ENCODE peak calls at places on chromosome 10, in seven cellular contexts. G is endodermal cell, Q is heart left ventricle, B is esophagus squamous epithelium, J is colonic mucosa, A is PC-3, P is SJSA1. I is an unnamed sample.

GRCh38 chr10:5488272-5489161 is 10.9 kb downstream of the CALML5 start:
- DNase-seq in G (peak), Q (no peak), B (no peak), J (peak), A (peak), P (no peak), I (no peak)

GRCh38 chr10:58754419-58755180 is 241.9 kb downstream of the BICC1 start:
- DNase-seq in G (no peak), Q (no peak), B (no peak), J (no peak), A (no peak), P (peak), I (no peak)

GRCh38 chr10:12419279-12419847 is 70.0 kb downstream of the CAMK1D start:
- DNase-seq in G (no peak), Q (peak), B (no peak), J (no peak), A (peak), P (peak), I (no peak)

GRCh38 chr10:70404906-70405824 is 1.2 kb downstream of the EIF4EBP2 start:
- DNase-seq in G (peak), Q (peak), B (no peak), J (peak), A (peak), P (peak), I (peak)

GRCh38 chr10:113854019-113854756 is at the start of the genes DCLRE1A and NHLRC2:
- DNase-seq in G (peak), Q (peak), B (peak), J (peak), A (peak), P (peak), I (peak)

GRCh38 chr10:18140149-18140956 is at the start of gene CACNB2:
- DNase-seq in G (peak), Q (peak), B (no peak), J (peak), A (peak), P (no peak), I (peak)

GRCh38 chr10:14507156-14507555 is 176.4 kb upstream of the FRMD4A start:
- DNase-seq in G (no peak), Q (no peak), B (no peak), J (no peak), A (no peak), P (no peak), I (no peak)

GRCh38 chr10:99908512-99908911 is 101.2 kb downstream of the DNMBP start:
- DNase-seq in G (no peak), Q (no peak), B (no peak), J (no peak), A (no peak), P (no peak), I (no peak)

GRCh38 chr10:132194726-132195125 is 8.0 kb downstream of the DPYSL4 start:
- DNase-seq in G (no peak), Q (no peak), B (no peak), J (no peak), A (no peak), P (no peak), I (no peak)

GRCh38 chr10:117542706-117543244 is at the start of gene EMX2:
- DNase-seq in G (no peak), Q (no peak), B (no peak), J (no peak), A (no peak), P (no peak), I (no peak)

GRCh38 chr10:49655099-49655498 is 24.4 kb upstream of the C10orf53 start:
- DNase-seq in G (peak), Q (no peak), B (no peak), J (no peak), A (no peak), P (no peak), I (no peak)

GRCh38 chr10:133151528-133151927 is 8.5 kb upstream of the KNDC1 start:
- DNase-seq in G (peak), Q (no peak), B (no peak), J (no peak), A (no peak), P (no peak), I (no peak)

GRCh38 chr10:86203162-86203905 is 163.3 kb downstream of the GRID1 start:
- DNase-seq in G (peak), Q (no peak), B (no peak), J (no peak), A (peak), P (no peak), I (peak)

GRCh38 chr10:22321831-22322662 is 1.1 kb downstream of the BMI1 start:
- DNase-seq in G (peak), Q (no peak), B (no peak), J (peak), A (no peak), P (peak), I (no peak)

GRCh38 chr10:97000487-97001182 is 168.5 kb downstream of the LCOR start:
- DNase-seq in G (peak), Q (no peak), B (no peak), J (no peak), A (peak), P (no peak), I (no peak)

GRCh38 chr10:55215699-55216098 is 414.7 kb upstream of the PCDH15 start:
- DNase-seq in G (no peak), Q (no peak), B (no peak), J (no peak), A (no peak), P (no peak), I (no peak)

GRCh38 chr10:100006241-100006886 is 3.4 kb downstream of the DNMBP start:
- DNase-seq in G (no peak), Q (no peak), B (no peak), J (no peak), A (peak), P (peak), I (no peak)

GRCh38 chr10:73902351-73902750 is 8.6 kb upstream of the PLAU start:
- DNase-seq in G (no peak), Q (no peak), B (no peak), J (no peak), A (no peak), P (no peak), I (no peak)

GRCh38 chr10:59216178-59216869 is 39.9 kb downstream of the PHYHIPL start:
- DNase-seq in G (no peak), Q (no peak), B (no peak), J (no peak), A (no peak), P (no peak), I (no peak)

GRCh38 chr10:116828121-116828520 is 21.2 kb upstream of the ENO4 start:
- DNase-seq in G (peak), Q (no peak), B (no peak), J (no peak), A (no peak), P (no peak), I (no peak)

GRCh38 chr10:47113907-47114500 is 186.0 kb upstream of the GDF10 start:
- DNase-seq in G (peak), Q (no peak), B (no peak), J (no peak), A (no peak), P (no peak), I (no peak)

GRCh38 chr10:22103701-22104100 is 100.2 kb upstream of the DNAJC1 start:
- DNase-seq in G (peak), Q (no peak), B (no peak), J (no peak), A (peak), P (peak), I (no peak)

GRCh38 chr10:3848768-3849643 is 64.0 kb upstream of the KLF6 start:
- DNase-seq in G (no peak), Q (no peak), B (no peak), J (no peak), A (peak), P (no peak), I (no peak)

GRCh38 chr10:3838723-3839437 is 53.9 kb upstream of the KLF6 start:
- DNase-seq in G (no peak), Q (no peak), B (no peak), J (no peak), A (no peak), P (no peak), I (no peak)

GRCh38 chr10:3848005-3848767 is 63.2 kb upstream of the KLF6 start:
- DNase-seq in G (no peak), Q (no peak), B (no peak), J (no peak), A (no peak), P (no peak), I (no peak)

GRCh38 chr10:3844626-3845025 is 59.6 kb upstream of the KLF6 start:
- DNase-seq in G (no peak), Q (no peak), B (no peak), J (no peak), A (no peak), P (no peak), I (no peak)
- H3K27ac ChIP-seq in G (no peak), Q (no peak), B (no peak), J (no peak), A (no peak), P (no peak), I (no peak)

DNA sequence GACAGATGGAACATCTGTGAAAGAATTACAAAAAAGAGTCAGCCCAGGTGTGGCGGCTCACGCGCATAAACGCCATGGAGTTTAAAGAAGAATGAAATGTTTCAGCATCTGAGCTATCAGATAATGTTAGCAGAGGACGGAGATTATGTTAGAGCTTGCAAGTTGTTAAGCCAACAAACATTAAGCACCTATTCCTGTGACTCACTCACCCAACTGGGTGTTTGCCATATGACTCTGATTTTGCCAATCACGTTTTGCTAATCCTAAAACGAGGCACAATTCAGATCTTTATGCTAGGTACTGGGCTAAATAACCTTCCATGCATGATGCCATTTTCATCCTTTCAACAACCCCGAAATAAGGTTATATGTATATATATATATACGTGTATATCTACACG is 29.0 kb upstream of the CCNY start:
- DNase-seq in G (no peak), Q (no peak), B (no peak), J (no peak), A (peak), P (no peak), I (no peak)
- H3K27ac ChIP-seq in G (no peak), Q (no peak), B (peak), J (no peak), A (peak), P (no peak), I (no peak)

GRCh38 chr10:77357185-77357584 is 280.4 kb downstream of the KCNMA1 start:
- DNase-seq in G (no peak), Q (no peak), B (no peak), J (no peak), A (no peak), P (peak), I (no peak)
- H3K27ac ChIP-seq in G (no peak), Q (no peak), B (no peak), J (no peak), A (peak), P (peak), I (no peak)

GRCh38 chr10:78657622-78658165 is 411.1 kb upstream of the ZMIZ1 start:
- DNase-seq in G (peak), Q (peak), B (no peak), J (peak), A (peak), P (peak), I (peak)

GRCh38 chr10:78656397-78656796 is 412.4 kb upstream of the ZMIZ1 start:
- DNase-seq in G (no peak), Q (no peak), B (no peak), J (no peak), A (no peak), P (no peak), I (no peak)

GRCh38 chr10:78658645-78659632 is 409.8 kb upstream of the ZMIZ1 start:
- DNase-seq in G (no peak), Q (no peak), B (no peak), J (no peak), A (peak), P (no peak), I (no peak)

GRCh38 chr10:78656815-78657621 is 411.7 kb upstream of the ZMIZ1 start:
- DNase-seq in G (no peak), Q (no peak), B (no peak), J (peak), A (no peak), P (no peak), I (no peak)

GRCh38 chr10:78660446-78661106 is 408.2 kb upstream of the ZMIZ1 start:
- DNase-seq in G (no peak), Q (no peak), B (no peak), J (no peak), A (no peak), P (no peak), I (peak)
- H3K27ac ChIP-seq in G (no peak), Q (no peak), B (no peak), J (no peak), A (no peak), P (no peak), I (no peak)

GRCh38 chr10:79940431-79940830 is 8.5 kb downstream of the SFTPD start:
- DNase-seq in G (peak), Q (no peak), B (no peak), J (no peak), A (no peak), P (no peak), I (peak)
- H3K27ac ChIP-seq in G (no peak), Q (no peak), B (no peak), J (no peak), A (no peak), P (no peak), I (no peak)

GRCh38 chr10:51117794-51118193 is 43.5 kb downstream of the PRKG1 start:
- DNase-seq in G (no peak), Q (peak), B (no peak), J (no peak), A (no peak), P (no peak), I (no peak)
- H3K27ac ChIP-seq in G (no peak), Q (peak), B (no peak), J (no peak), A (no peak), P (no peak), I (no peak)